ENCODE peak calls at places on chromosomes 2 and 18, in seven cellular contexts. Q is GM12891, E is H1, X is HepG2, P is SK-N-SH, M is K562, F is GM12878. V is an unnamed sample.

GRCh38 chr18:75984853-75985252 is 510.2 kb downstream of the ZNF516 start:
- DNase-seq in E (no peak), P (no peak), Q (no peak), X (no peak), M (no peak), F (no peak), V (no peak)

GRCh38 chr2:108869542-108869941 is 83.0 kb downstream of the CCDC138 start:
- DNase-seq in M (no peak), Q (no peak), X (no peak), F (no peak), P (no peak), E (no peak), V (no peak)

GRCh38 chr18:27235218-27235870 is 50.2 kb upstream of the CHST9 start:
- DNase-seq in E (no peak), M (no peak), F (no peak), X (no peak), P (no peak), Q (no peak), V (no peak)

GRCh38 chr2:60456115-60456770 is 97.2 kb downstream of the BCL11A start:
- DNase-seq in M (no peak), X (peak; percentile 30), Q (no peak), E (no peak), P (no peak), F (no peak), V (no peak)

GRCh38 chr2:127406454-127406853 is 11.8 kb upstream of the PROC start:
- DNase-seq in Q (no peak), P (no peak), M (no peak), F (no peak), X (no peak), E (no peak), V (no peak)

GRCh38 chr2:9770308-9771100 is 72.8 kb upstream of the TAF1B start:
- DNase-seq in M (peak; percentile 78), Q (peak; percentile 71), P (peak; percentile 79), X (peak; percentile 76), F (no peak), E (peak; percentile 68), V (peak; percentile 69)

GRCh38 chr2:134917958-134918517 is 584 bp upstream of the CCNT2 start:
- DNase-seq in F (peak; percentile 80), P (no peak), E (no peak), X (no peak), Q (no peak), M (no peak), V (no peak)

GRCh38 chr2:105426626-105427292 is 27.9 kb upstream of the FHL2 start:
- DNase-seq in X (no peak), P (no peak), M (no peak), E (no peak), Q (no peak), F (no peak), V (no peak)

GRCh38 chr2:156649596-156649995 is 213.4 kb downstream of the GPD2 start:
- DNase-seq in M (no peak), F (no peak), X (no peak), P (no peak), E (no peak), Q (no peak), V (no peak)

GRCh38 chr18:63168287-63168686 is 151.3 kb downstream of the BCL2 start:
- DNase-seq in Q (no peak), X (no peak), P (no peak), E (no peak), F (no peak), M (no peak), V (no peak)

GRCh38 chr18:10455726-10456453 is 1.5 kb downstream of the APCDD1 start:
- DNase-seq in Q (no peak), E (no peak), M (no peak), P (no peak), F (no peak), X (no peak), V (no peak)

GRCh38 chr2:190574169-190574568 is 39.6 kb upstream of the NEMP2 start:
- DNase-seq in F (no peak), X (no peak), P (no peak), E (no peak), M (no peak), Q (no peak), V (no peak)

GRCh38 chr2:217279130-217279529 is 419.3 kb upstream of the TNP1 start:
- DNase-seq in P (no peak), E (no peak), M (no peak), F (no peak), Q (no peak), X (no peak), V (no peak)

GRCh38 chr2:142316049-142316448 is 185.2 kb upstream of the LRP1B start:
- DNase-seq in E (no peak), F (no peak), M (no peak), Q (no peak), P (no peak), X (no peak), V (no peak)

GRCh38 chr2:64017811-64018714 is 1.2 kb downstream of the VPS54 start:
- DNase-seq in M (no peak), F (no peak), X (no peak), P (peak; percentile 41), Q (no peak), E (no peak), V (no peak)

GRCh38 chr2:72916743-72917137 is 579 bp upstream of the EMX1 start:
- DNase-seq in F (no peak), E (no peak), X (no peak), M (no peak), Q (no peak), P (peak; percentile 46), V (no peak)

GRCh38 chr2:99572380-99572779 is 82.6 kb upstream of the REV1 start:
- DNase-seq in X (no peak), E (no peak), M (no peak), P (no peak), F (no peak), Q (no peak), V (no peak)

GRCh38 chr2:120515759-120516295 is 169.9 kb downstream of the INHBB start:
- DNase-seq in M (no peak), E (no peak), P (no peak), Q (no peak), X (no peak), F (no peak), V (no peak)

GRCh38 chr18:65737346-65737745 is 13.5 kb upstream of the CDH7 start:
- DNase-seq in Q (no peak), F (no peak), E (no peak), M (no peak), X (no peak), P (no peak), V (no peak)

GRCh38 chr2:72147303-72147970 is at the start of gene CYP26B1:
- DNase-seq in Q (no peak), M (no peak), F (no peak), E (no peak), P (peak; percentile 66), X (no peak), V (no peak)

GRCh38 chr18:80244167-80244566 is 3.1 kb downstream of the PARD6G start:
- DNase-seq in M (no peak), X (no peak), P (no peak), E (no peak), Q (no peak), F (no peak), V (no peak)

GRCh38 chr18:61096231-61096630 is 237.0 kb upstream of the CDH20 start:
- DNase-seq in P (no peak), X (no peak), E (no peak), M (no peak), F (no peak), Q (no peak), V (no peak)

GRCh38 chr18:61091379-61091778 is 241.9 kb upstream of the CDH20 start:
- DNase-seq in E (no peak), Q (no peak), F (no peak), M (no peak), P (no peak), X (no peak), V (no peak)

GRCh38 chr18:61093967-61094366 is 239.3 kb upstream of the CDH20 start:
- DNase-seq in M (no peak), Q (no peak), F (no peak), E (no peak), X (no peak), P (no peak), V (no peak)
- TF ChIP-seq POLR2AphosphoS5 in M (no peak), Q (no peak), F (no peak), E (no peak), X (no peak), P (no peak), V (no peak)

DNA sequence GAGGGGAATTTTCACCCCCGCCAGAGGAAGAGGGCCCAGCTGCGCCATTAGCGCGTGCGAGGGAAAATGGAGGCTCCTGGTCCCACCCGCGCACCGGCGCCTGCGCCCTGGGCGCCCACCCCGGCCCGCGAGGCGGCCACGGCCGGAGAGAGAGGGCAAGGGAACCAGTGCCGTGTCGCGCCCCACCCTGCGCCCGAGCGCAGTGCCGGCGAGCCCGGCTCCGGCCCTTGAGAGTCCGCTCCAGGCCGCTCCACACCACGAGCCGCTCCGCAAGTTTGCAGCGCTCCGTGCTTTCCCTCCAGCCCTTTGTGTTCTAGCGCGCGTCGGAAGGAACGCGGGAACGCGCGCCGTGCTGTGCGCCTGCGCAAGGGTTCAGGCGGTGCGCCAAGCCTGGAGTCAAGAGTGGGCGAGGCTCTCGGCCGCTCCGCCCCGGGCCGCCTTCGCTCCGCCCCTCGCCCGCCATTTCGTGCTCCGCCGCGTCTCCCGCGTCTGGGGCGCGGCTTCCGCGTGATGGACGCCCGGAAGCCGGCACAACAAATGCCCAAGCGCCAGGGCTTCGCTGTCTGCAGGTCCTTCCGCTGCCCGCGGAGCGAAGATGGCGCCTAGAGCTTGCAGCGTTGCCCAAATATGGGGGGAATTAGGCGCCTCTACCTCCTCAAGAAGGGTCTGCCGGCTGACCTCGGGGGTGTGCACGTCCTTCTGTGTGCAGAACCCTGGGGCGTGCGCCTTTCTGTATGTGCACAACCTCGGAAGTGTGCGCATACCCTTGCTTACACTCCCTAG is 46.1 kb upstream of the PTMA start:
- DNase-seq in P (peak; percentile 38), M (peak; percentile 73), Q (peak; percentile 89), F (peak; percentile 95), E (peak; percentile 97), X (no peak), V (peak; percentile 87)
- TF ChIP-seq TAF1 in P (no peak), M (peak; percentile 46), Q (peak; percentile 74), F (peak; percentile 73), E (peak; percentile 97), X (no peak), V (peak; percentile 64)

GRCh38 chr2:224909885-224910517 is 132.3 kb downstream of the DOCK10 start:
- DNase-seq in X (no peak), Q (no peak), F (no peak), E (no peak), P (peak; percentile 65), M (no peak), V (no peak)
- TF ChIP-seq POLR2AphosphoS5 in X (no peak), Q (no peak), F (no peak), E (no peak), P (no peak), M (no peak), V (no peak)

GRCh38 chr18:22290004-22290403 is 120.6 kb downstream of the GATA6 start:
- DNase-seq in M (no peak), P (no peak), F (no peak), E (no peak), Q (no peak), X (no peak), V (no peak)

GRCh38 chr18:22297008-22297407 is 120.7 kb downstream of the CTAGE1 start:
- DNase-seq in P (no peak), M (no peak), F (no peak), Q (no peak), E (no peak), X (no peak), V (no peak)

DNA sequence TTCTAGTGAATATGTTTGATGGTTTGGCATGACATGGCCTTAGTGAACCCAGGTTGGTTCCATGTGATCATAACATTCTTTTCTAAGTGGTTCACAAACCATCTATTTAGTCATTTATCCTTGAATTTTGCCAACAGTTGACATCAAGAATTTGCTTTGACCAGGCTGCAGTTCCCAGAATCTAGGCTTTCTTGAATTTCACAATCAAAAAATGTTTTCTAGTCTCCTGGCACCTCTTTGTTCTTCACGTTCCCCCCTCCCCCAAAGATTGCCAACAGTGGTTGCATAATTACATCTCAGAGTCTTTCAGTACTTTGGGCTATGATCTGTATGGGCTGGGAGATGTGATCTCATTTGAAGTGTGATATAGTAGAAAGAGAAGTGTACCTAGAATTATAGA is 124.0 kb downstream of the GATA6 start:
- DNase-seq in X (no peak), F (no peak), E (no peak), Q (no peak), M (no peak), P (no peak), V (no peak)
- TF ChIP-seq TAF1 in X (no peak), F (no peak), E (no peak), Q (no peak), M (no peak), P (no peak), V (no peak)